ENCODE peak calls at places on chromosome 18, in four cellular contexts. K is stomach, Z is epithelial cell of esophagus, F is neural progenitor cell. N is an unnamed sample.

GRCh38 chr18:62522178-62522509 is 681 bp upstream of the ZCCHC2 start:
- DNase-seq in Z (no peak), F (no peak), K (no peak), N (peak)

GRCh38 chr18:63236990-63237389 is 82.6 kb downstream of the BCL2 start:
- DNase-seq in F (no peak), K (no peak), Z (no peak), N (no peak)

GRCh38 chr18:26655010-26655613 is 106.8 kb upstream of the KCTD1 start:
- DNase-seq in F (no peak), K (no peak), Z (no peak), N (peak)

GRCh38 chr18:29849145-29849544 is 1193.4 kb downstream of the DSC3 start:
- DNase-seq in F (no peak), K (no peak), Z (peak), N (no peak)

GRCh38 chr18:63444567-63444966 is 22.3 kb upstream of the VPS4B start:
- DNase-seq in F (no peak), K (no peak), Z (peak), N (peak)

GRCh38 chr18:13266208-13267100 is 47.9 kb downstream of the LDLRAD4 start:
- DNase-seq in K (no peak), F (no peak), Z (no peak), N (no peak)

GRCh38 chr18:62881509-62882016 is 166.2 kb downstream of the PHLPP1 start:
- DNase-seq in Z (peak), K (no peak), F (no peak), N (peak)

GRCh38 chr18:13298262-13298661 is 79.7 kb downstream of the LDLRAD4 start:
- DNase-seq in K (no peak), F (no peak), Z (no peak), N (no peak)

GRCh38 chr18:79569720-79570119 is 109.9 kb upstream of the CTDP1 start:
- DNase-seq in K (no peak), Z (no peak), F (no peak), N (no peak)

GRCh38 chr18:5057348-5058012 is 139.6 kb downstream of the AKAIN1 start:
- DNase-seq in Z (peak), K (peak), F (peak), N (no peak)

GRCh38 chr18:68735498-68736343 is 20.8 kb upstream of the TMX3 start:
- DNase-seq in K (no peak), Z (peak), F (peak), N (peak)

GRCh38 chr18:21112543-21113105 is 1.0 kb upstream of the ROCK1 start:
- DNase-seq in K (no peak), F (no peak), Z (no peak), N (peak)

GRCh38 chr18:6355789-6356589 is 58.7 kb downstream of the L3MBTL4 start:
- DNase-seq in Z (peak), F (no peak), K (no peak), N (peak)

GRCh38 chr18:43392168-43392567 is 114.9 kb upstream of the SYT4 start:
- DNase-seq in K (no peak), Z (no peak), F (no peak), N (no peak)

GRCh38 chr18:40431071-40431998 is 1523.7 kb upstream of the PIK3C3 start:
- DNase-seq in F (no peak), Z (no peak), K (no peak), N (no peak)

GRCh38 chr18:67140495-67140894 is 376.0 kb downstream of the DSEL start:
- DNase-seq in F (no peak), K (no peak), Z (no peak), N (no peak)

GRCh38 chr18:48887905-48888531 is 62.7 kb downstream of the SMAD7 start:
- DNase-seq in F (peak), Z (no peak), K (no peak), N (no peak)

GRCh38 chr18:74524097-74524496 is 10.2 kb upstream of the CNDP1 start:
- DNase-seq in F (no peak), Z (no peak), K (peak), N (no peak)

GRCh38 chr18:49045585-49045984 is 94.8 kb upstream of the SMAD7 start:
- DNase-seq in Z (no peak), K (no peak), F (no peak), N (no peak)

GRCh38 chr18:50878345-50879301 is at the start of gene ME2:
- DNase-seq in Z (peak), K (peak), F (peak), N (peak)

GRCh38 chr18:72566327-72566726 is 22.2 kb upstream of the CBLN2 start:
- DNase-seq in F (no peak), Z (no peak), K (no peak), N (no peak)

GRCh38 chr18:51195602-51196115 is 1.8 kb downstream of the MEX3C start:
- DNase-seq in Z (peak), K (no peak), F (peak), N (peak)

GRCh38 chr18:49020621-49021021 is 69.9 kb upstream of the SMAD7 start:
- DNase-seq in F (no peak), K (peak), Z (peak), N (no peak)

GRCh38 chr18:63199743-63200241 is 119.8 kb downstream of the BCL2 start:
- DNase-seq in F (no peak), Z (no peak), K (no peak), N (no peak)

GRCh38 chr18:8800876-8801262 is 95.5 kb downstream of the MTCL1 start:
- DNase-seq in F (peak), Z (no peak), K (no peak), N (no peak)

GRCh38 chr18:49016648-49017539 is 66.1 kb upstream of the SMAD7 start:
- DNase-seq in F (peak), Z (peak), K (peak), N (peak)

GRCh38 chr18:67783215-67783946 is 266.9 kb upstream of the DSEL start:
- DNase-seq in K (no peak), F (no peak), Z (peak), N (peak)

GRCh38 chr18:45617284-45617683 is 2.0 kb downstream of the SLC14A2 start:
- DNase-seq in F (no peak), K (peak), Z (peak), N (peak)

GRCh38 chr18:48488388-48488850 is 50.4 kb upstream of the CTIF start:
- DNase-seq in K (peak), F (no peak), Z (peak), N (peak)

GRCh38 chr18:7566587-7567486 is at the start of gene PTPRM:
- DNase-seq in K (peak), Z (peak), F (peak), N (peak)

DNA sequence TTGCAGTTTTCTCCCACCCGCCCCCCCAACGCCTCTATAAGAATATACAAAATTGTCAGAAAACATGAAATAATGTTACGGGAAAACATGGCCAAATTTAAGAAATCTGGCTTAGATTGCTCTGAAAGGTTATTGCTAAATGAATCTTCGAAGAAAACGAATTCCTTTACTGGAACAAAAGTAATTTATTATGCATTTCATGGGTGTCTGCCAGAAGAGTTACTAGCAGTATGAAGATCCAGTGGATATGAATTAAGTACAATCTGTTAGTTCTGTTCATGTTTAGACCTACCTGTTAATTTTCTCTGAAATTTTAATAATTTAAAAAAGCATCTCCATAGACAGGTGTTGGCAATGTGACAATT is 21.9 kb downstream of the GATA6 start:
- DNase-seq in Z (no peak), F (no peak), K (no peak), N (no peak)
- H3K4me3 ChIP-seq in Z (no peak), F (no peak), K (peak), N (no peak)

GRCh38 chr18:12043811-12044210 is 49.8 kb upstream of the ANKRD62 start:
- DNase-seq in K (no peak), F (no peak), Z (no peak), N (no peak)

GRCh38 chr18:12046751-12047335 is 46.8 kb upstream of the ANKRD62 start:
- DNase-seq in Z (no peak), F (peak), K (no peak), N (no peak)

GRCh38 chr18:12044591-12044990 is 49.1 kb upstream of the ANKRD62 start:
- DNase-seq in Z (no peak), K (no peak), F (no peak), N (no peak)

GRCh38 chr18:12048010-12048826 is 45.4 kb upstream of the ANKRD62 start:
- DNase-seq in K (no peak), Z (no peak), F (no peak), N (no peak)

GRCh38 chr18:12046046-12046750 is 47.4 kb upstream of the ANKRD62 start:
- DNase-seq in F (no peak), Z (no peak), K (no peak), N (no peak)
- TF ChIP-seq CTCF in F (no peak), Z (no peak), K (no peak), N (no peak)

DNA sequence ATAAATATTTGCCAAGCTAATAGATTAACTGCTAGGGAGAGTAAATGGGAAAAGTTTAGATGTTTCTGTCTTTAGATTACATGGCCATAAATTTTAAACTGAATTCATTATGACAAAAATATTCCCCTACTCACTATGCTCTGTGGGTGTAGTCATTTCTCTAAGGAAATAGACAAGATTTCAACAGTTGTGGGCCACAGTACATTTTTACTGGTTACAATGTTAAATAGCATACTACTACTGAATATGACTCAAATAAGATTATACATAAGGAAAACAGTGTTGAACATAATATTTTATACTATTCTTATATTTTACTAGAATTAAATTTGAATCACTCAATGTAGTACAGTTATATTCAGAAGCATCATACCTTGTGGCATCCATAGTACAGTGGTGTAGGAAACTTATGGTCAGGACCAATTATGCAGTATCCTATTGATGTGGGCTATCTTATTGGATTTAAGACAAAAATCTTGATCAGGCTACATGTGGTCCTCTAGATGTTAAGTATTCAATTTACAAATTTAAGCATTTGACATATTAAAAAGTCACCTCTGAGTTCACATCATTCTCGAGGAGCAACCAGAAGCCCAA is 33.0 kb downstream of the RPRD1A start:
- DNase-seq in Z (no peak), F (no peak), K (no peak), N (no peak)
- H3K4me3 ChIP-seq in Z (no peak), F (no peak), K (no peak), N (no peak)

GRCh38 chr18:47399475-47399874 is 148.0 kb upstream of the SKOR2 start:
- DNase-seq in F (no peak), Z (no peak), K (no peak), N (no peak)

DNA sequence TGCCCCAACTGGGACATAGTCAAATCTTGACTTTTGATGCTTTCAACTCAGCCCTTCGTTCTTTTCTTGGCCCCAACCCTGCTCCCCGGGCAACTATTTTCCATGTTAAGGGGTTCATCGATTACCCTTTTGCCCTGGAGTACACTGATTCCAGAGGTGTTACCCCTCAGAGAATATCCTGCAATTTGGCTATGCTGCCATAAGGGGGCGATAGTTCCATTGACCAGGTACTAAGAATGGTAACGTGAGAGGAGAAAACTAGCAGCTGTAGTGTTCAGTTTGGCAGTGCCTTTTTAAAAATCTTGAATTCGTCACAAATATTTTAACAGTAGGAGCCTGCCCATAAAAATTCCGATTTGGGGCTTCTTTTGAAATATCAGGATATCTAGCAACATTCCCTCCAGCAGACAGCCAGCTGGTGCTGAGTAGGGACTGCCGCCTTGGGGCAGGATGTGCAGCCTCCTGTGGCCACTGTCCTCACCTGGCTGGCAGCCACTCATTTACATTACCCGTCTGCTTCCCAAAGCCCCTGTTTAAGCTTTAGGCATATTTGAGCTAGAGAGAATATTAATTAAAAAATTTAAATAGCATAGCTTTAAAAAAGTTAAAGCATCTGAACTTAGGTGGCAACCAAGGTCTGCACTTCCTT is 146.3 kb upstream of the SKOR2 start:
- DNase-seq in Z (no peak), K (no peak), F (peak), N (no peak)
- TF ChIP-seq CTCF in Z (no peak), K (peak), F (peak), N (peak)

GRCh38 chr18:31498450-31499156 is 626 bp downstream of the DSG2 start:
- DNase-seq in K (no peak), F (peak), Z (no peak), N (no peak)
- H3K4me3 ChIP-seq in K (peak), F (peak), Z (peak), N (peak)

DNA sequence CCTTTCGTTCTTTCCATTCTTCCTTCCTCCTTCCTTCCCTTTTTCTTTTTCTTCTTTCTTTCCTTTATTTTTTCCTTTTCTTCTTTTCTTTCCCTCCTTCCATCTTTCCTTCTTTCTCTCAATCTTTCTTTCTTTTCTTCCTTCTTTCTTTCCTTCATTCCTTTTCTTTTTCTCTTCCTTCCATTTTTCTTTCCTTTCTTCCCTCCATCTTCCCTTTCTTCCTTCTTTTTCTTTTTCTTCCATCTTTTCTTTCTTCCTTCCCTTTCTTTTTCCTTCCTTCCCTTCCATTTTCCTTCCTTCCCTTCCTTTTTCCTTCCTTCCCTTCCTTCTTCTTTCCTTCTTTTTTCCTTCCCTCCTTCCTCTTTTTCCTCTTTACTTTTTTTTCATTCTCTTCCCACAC is 568.7 kb downstream of the GALR1 start:
- DNase-seq in F (no peak), K (no peak), Z (no peak), N (no peak)
- TF ChIP-seq CTCF in F (no peak), K (no peak), Z (no peak), N (no peak)

GRCh38 chr18:35516789-35517188 is 19.0 kb upstream of the INO80C start:
- DNase-seq in Z (no peak), K (no peak), F (no peak), N (no peak)

GRCh38 chr18:35521133-35521532 is 23.4 kb upstream of the INO80C start:
- DNase-seq in Z (no peak), K (no peak), F (no peak), N (no peak)

GRCh38 chr18:35522130-35522959 is 24.6 kb upstream of the INO80C start:
- DNase-seq in F (no peak), K (no peak), Z (no peak), N (no peak)

GRCh38 chr18:35517715-35518114 is 20.0 kb upstream of the INO80C start:
- DNase-seq in K (no peak), F (no peak), Z (no peak), N (no peak)

DNA sequence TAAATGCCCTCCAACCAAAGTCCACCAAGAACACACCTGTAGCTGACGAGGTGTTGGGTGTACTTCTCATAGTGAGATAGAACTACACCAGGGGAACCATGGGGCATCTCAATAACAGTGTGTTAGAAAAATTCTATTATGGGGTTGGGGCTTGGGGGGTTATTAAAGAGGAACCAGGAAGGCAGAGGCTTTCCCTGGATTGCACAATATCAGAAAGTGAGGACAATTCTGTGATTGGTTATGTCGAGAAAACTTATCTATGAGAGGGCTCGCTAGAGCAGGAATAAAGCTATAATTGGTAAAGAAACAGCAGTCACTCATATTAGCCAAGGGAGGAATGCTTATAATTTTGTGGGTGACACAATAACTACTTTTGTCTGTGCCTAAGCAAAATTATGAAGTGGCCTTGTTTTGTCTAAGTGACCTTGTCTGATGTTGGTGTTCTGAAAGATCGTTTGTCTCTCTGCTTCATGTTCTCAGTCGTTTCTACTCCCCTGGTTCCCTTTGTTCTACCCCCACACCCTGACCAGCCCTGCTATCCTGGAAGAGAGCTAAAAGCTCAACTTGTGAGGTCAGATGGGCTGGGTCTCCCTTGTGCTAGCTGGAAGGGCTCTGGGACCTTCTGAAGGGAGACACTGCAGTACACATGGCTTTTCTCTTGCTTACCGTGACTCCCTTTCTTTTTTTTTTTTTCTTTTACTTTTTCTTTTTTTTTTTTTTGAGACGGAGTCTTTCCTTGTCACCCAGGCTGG is 21.6 kb upstream of the INO80C start:
- DNase-seq in F (no peak), K (no peak), Z (no peak), N (no peak)
- H3K4me3 ChIP-seq in F (no peak), K (no peak), Z (no peak), N (no peak)

GRCh38 chr18:35409921-35410320 is 32.8 kb upstream of the ZNF396 start:
- DNase-seq in K (no peak), Z (peak), F (no peak), N (peak)

GRCh38 chr18:35408843-35409261 is 31.7 kb upstream of the ZNF396 start:
- DNase-seq in K (peak), Z (no peak), F (no peak), N (no peak)

GRCh38 chr18:35406666-35407065 is 29.5 kb upstream of the ZNF396 start:
- DNase-seq in F (no peak), Z (peak), K (no peak), N (no peak)

GRCh38 chr18:35410561-35410960 is 33.4 kb upstream of the ZNF396 start:
- DNase-seq in F (no peak), Z (no peak), K (no peak), N (no peak)

GRCh38 chr18:35407871-35408481 is 30.8 kb upstream of the ZNF396 start:
- DNase-seq in F (peak), K (peak), Z (peak), N (peak)
- TF ChIP-seq CTCF in F (peak), K (peak), Z (peak), N (peak)

GRCh38 chr18:37483984-37484892 is 81.4 kb downstream of the CELF4 start:
- DNase-seq in F (no peak), Z (no peak), K (no peak), N (no peak)

GRCh38 chr18:37483221-37483971 is 82.2 kb downstream of the CELF4 start:
- DNase-seq in Z (peak), K (no peak), F (peak), N (peak)

GRCh38 chr18:37487400-37487831 is 78.2 kb downstream of the CELF4 start:
- DNase-seq in Z (no peak), K (no peak), F (no peak), N (no peak)

GRCh38 chr18:37486848-37487247 is 78.8 kb downstream of the CELF4 start:
- DNase-seq in Z (no peak), K (no peak), F (no peak), N (no peak)

GRCh38 chr18:37484893-37485834 is 80.4 kb downstream of the CELF4 start:
- DNase-seq in F (peak), Z (peak), K (no peak), N (peak)
- H3K4me3 ChIP-seq in F (peak), Z (no peak), K (peak), N (no peak)

GRCh38 chr18:54357660-54358494 is at the start of the genes C18orf54 and STARD6:
- DNase-seq in Z (peak), K (peak), F (peak), N (peak)
- TF ChIP-seq CTCF in Z (no peak), K (no peak), F (peak), N (peak)

N was measured in foreskin fibroblast.